ENCODE peak calls at places on chromosomes 12 and 14, in six cellular contexts. V is lung microvascular endothelial cell, L is H9, X is fibroblast of the conjunctiva, O is NCI-H748 treated with DMSO at 0.1 percent for 48 hours, G is iPS DF 6.9. M is an unnamed sample.

GRCh38 chr14:89371600-89371999 is 45.4 kb downstream of the FOXN3 start:
- DNase-seq in G (no peak), L (peak; percentile 39), X (no peak), V (no peak), O (no peak), M (no peak)

GRCh38 chr12:109165599-109165998 is 49.2 kb downstream of the ACACB start:
- DNase-seq in O (no peak), L (no peak), G (no peak), V (no peak), X (no peak), M (no peak)

GRCh38 chr12:98418357-98419075 is 96.9 kb upstream of the TMPO start:
- DNase-seq in V (no peak), G (no peak), X (peak; percentile 94), L (peak; percentile 65), O (no peak), M (peak; percentile 82)

GRCh38 chr14:100305446-100306255 is 593 bp downstream of the SLC25A29 start:
- DNase-seq in G (no peak), X (no peak), V (peak; percentile 28), O (no peak), L (peak; percentile 57), M (peak; percentile 42)

GRCh38 chr14:49481099-49481498 is 105.1 kb downstream of the RPS29 start:
- DNase-seq in G (no peak), L (no peak), X (no peak), O (no peak), V (no peak), M (no peak)

GRCh38 chr12:96502477-96502876 is 13.1 kb downstream of the CFAP54 start:
- DNase-seq in O (no peak), V (peak; percentile 17), G (no peak), X (no peak), L (no peak), M (peak; percentile 34)

GRCh38 chr14:82595466-82595865 is 1061.8 kb upstream of the SEL1L start:
- DNase-seq in G (no peak), O (no peak), L (no peak), V (no peak), X (no peak), M (no peak)

GRCh38 chr14:54606178-54606577 is 39.2 kb downstream of the SAMD4A start:
- DNase-seq in O (no peak), G (no peak), L (peak; percentile 60), X (no peak), V (no peak), M (peak; percentile 86)

GRCh38 chr14:55620277-55620676 is 40.3 kb downstream of the KTN1 start:
- DNase-seq in G (no peak), O (no peak), L (no peak), V (no peak), X (no peak), M (no peak)

GRCh38 chr12:188910-189621 is 24.9 kb downstream of the SLC6A12 start:
- DNase-seq in G (no peak), X (peak; percentile 10), L (peak; percentile 82), O (peak; percentile 38), V (peak; percentile 66), M (peak; percentile 70)

GRCh38 chr14:21302013-21302857 is 22.4 kb downstream of the RPGRIP1 start:
- DNase-seq in G (no peak), V (no peak), O (no peak), X (no peak), L (no peak), M (no peak)

GRCh38 chr12:92649511-92650227 is 53.1 kb upstream of the PLEKHG7 start:
- DNase-seq in X (peak; percentile 86), G (peak; percentile 88), V (peak; percentile 86), L (peak; percentile 82), O (peak; percentile 71), M (peak; percentile 89)